ENCODE peak calls at places on chromosomes 7 and 10, in six cellular contexts. C, V, I, P, Z and G are unnamed samples.

GRCh38 chr10:114541081-114541833 is 116.8 kb downstream of the ABLIM1 start:
- DNase-seq in C (peak), V (peak), Z (no peak), I (peak), P (peak), G (peak)

GRCh38 chr7:135147899-135148721 is at the start of gene TMEM140:
- DNase-seq in I (no peak), Z (no peak), P (peak), V (peak), C (no peak), G (peak)

GRCh38 chr10:54002077-54002476 is 799.0 kb downstream of the PCDH15 start:
- DNase-seq in Z (no peak), V (no peak), P (no peak), C (no peak), I (no peak), G (no peak)

GRCh38 chr7:3232228-3232627 is 68.8 kb upstream of the SDK1 start:
- DNase-seq in C (no peak), P (no peak), V (no peak), Z (no peak), I (no peak), G (no peak)

GRCh38 chr7:157926107-157926506 is 589.3 kb downstream of the DNAJB6 start:
- DNase-seq in P (no peak), V (no peak), C (no peak), I (no peak), Z (no peak), G (no peak)

GRCh38 chr10:118585234-118585633 is 10.2 kb downstream of the PRLHR start:
- DNase-seq in C (no peak), V (no peak), I (no peak), P (no peak), Z (no peak), G (no peak)

GRCh38 chr10:13815766-13816165 is 229.0 kb downstream of the PRPF18 start:
- DNase-seq in C (no peak), P (no peak), V (no peak), I (no peak), Z (no peak), G (no peak)

GRCh38 chr10:13615650-13616049 is 28.9 kb downstream of the PRPF18 start:
- DNase-seq in Z (no peak), V (no peak), P (no peak), C (no peak), I (no peak), G (no peak)

GRCh38 chr10:102645388-102645740 is 1.1 kb downstream of the TRIM8 start:
- DNase-seq in P (no peak), C (no peak), Z (no peak), V (peak), I (no peak), G (peak)

GRCh38 chr7:92432299-92432946 is 14.9 kb upstream of the GATAD1 start:
- DNase-seq in I (no peak), C (no peak), V (no peak), P (no peak), Z (no peak), G (no peak)

GRCh38 chr7:22319424-22320403 is 37.2 kb downstream of the RAPGEF5 start:
- DNase-seq in P (no peak), V (no peak), I (no peak), C (no peak), Z (no peak), G (no peak)

GRCh38 chr7:3897430-3898385 is 596.7 kb downstream of the SDK1 start:
- DNase-seq in Z (no peak), C (no peak), V (peak), I (no peak), P (peak), G (peak)

GRCh38 chr7:12827920-12828319 is 140.5 kb downstream of the ARL4A start:
- DNase-seq in P (no peak), I (no peak), Z (no peak), V (no peak), C (no peak), G (no peak)

GRCh38 chr7:18408461-18408860 is 87.1 kb upstream of the HDAC9 start:
- DNase-seq in Z (no peak), C (no peak), I (no peak), V (no peak), P (no peak), G (no peak)

GRCh38 chr10:48364659-48365405 is 58.4 kb downstream of the MAPK8 start:
- DNase-seq in V (no peak), P (no peak), C (no peak), Z (no peak), I (peak), G (no peak)

GRCh38 chr10:4730998-4731397 is 95.0 kb upstream of the AKR1E2 start:
- DNase-seq in Z (no peak), I (no peak), V (no peak), C (no peak), P (no peak), G (no peak)

GRCh38 chr10:77582710-77583115 is 54.9 kb downstream of the KCNMA1 start:
- DNase-seq in V (no peak), I (peak), C (no peak), P (no peak), Z (no peak), G (no peak)

GRCh38 chr7:70777251-70777650 is 354.7 kb upstream of the GALNT17 start:
- DNase-seq in P (no peak), Z (no peak), I (no peak), V (no peak), C (no peak), G (no peak)

GRCh38 chr7:141649865-141650499 is 52.0 kb downstream of the DENND11 start:
- DNase-seq in Z (peak), I (peak), C (peak), P (no peak), V (no peak), G (peak)

GRCh38 chr7:54783952-54784351 is 24.9 kb upstream of the SEC61G start:
- DNase-seq in P (no peak), I (no peak), C (no peak), Z (no peak), V (no peak), G (no peak)

GRCh38 chr7:17690030-17690429 is 250.3 kb downstream of the SNX13 start:
- DNase-seq in Z (no peak), C (no peak), P (no peak), I (peak), V (no peak), G (no peak)

GRCh38 chr7:48637382-48637781 is 287.0 kb upstream of the CDC14C start:
- DNase-seq in Z (no peak), V (no peak), I (no peak), P (no peak), C (no peak), G (no peak)

GRCh38 chr10:5536486-5536885 is 11.7 kb downstream of the CALML3 start:
- DNase-seq in V (no peak), C (no peak), Z (no peak), I (no peak), P (no peak), G (no peak)

GRCh38 chr7:121741896-121742295 is 131.1 kb upstream of the PTPRZ1 start:
- DNase-seq in V (no peak), Z (no peak), C (no peak), I (no peak), P (no peak), G (no peak)

GRCh38 chr10:96244354-96244753 is 27.0 kb downstream of the BLNK start:
- DNase-seq in C (no peak), V (no peak), Z (no peak), P (no peak), I (no peak), G (peak)

GRCh38 chr10:98758451-98758850 is 311.7 kb upstream of the HPS1 start:
- DNase-seq in P (no peak), I (no peak), V (no peak), C (no peak), Z (no peak), G (no peak)

GRCh38 chr10:71473671-71474599 is 77.2 kb downstream of the CDH23 start:
- DNase-seq in V (no peak), Z (no peak), P (no peak), C (no peak), I (no peak), G (no peak)

GRCh38 chr10:28984431-28984830 is 304.4 kb upstream of the LYZL1 start:
- DNase-seq in Z (peak), C (no peak), V (no peak), P (no peak), I (peak), G (no peak)

GRCh38 chr7:123665157-123665556 is 9.5 kb downstream of the LMOD2 start:
- DNase-seq in I (no peak), C (no peak), Z (no peak), V (no peak), P (no peak), G (no peak)

GRCh38 chr10:84337199-84337598 is 8.8 kb downstream of the CCSER2 start:
- DNase-seq in Z (no peak), I (no peak), P (no peak), V (no peak), C (no peak), G (no peak)

GRCh38 chr10:101967713-101968112 is 88.3 kb downstream of the ARMH3 start:
- DNase-seq in C (no peak), P (no peak), I (peak), Z (no peak), V (no peak), G (no peak)

GRCh38 chr7:79340212-79340611 is 113.3 kb downstream of the MAGI2 start:
- DNase-seq in Z (no peak), C (no peak), I (no peak), V (no peak), P (no peak), G (no peak)